ENCODE peak calls at places on chromosomes 5 and 9, in four cellular contexts. One of them, this sample, is unnamed.

GRCh38 chr9:134858051-134858841 is 22.4 kb upstream of the FCN2 start:
- DNase-seq in A673: peak; percentile 8
- DNase-seq in MM.1S: no peak
- DNase-seq in PC-3: peak; percentile 50
- DNase-seq in this sample: peak; percentile 18

GRCh38 chr9:134492721-134493470 is 148.7 kb upstream of the COL5A1 start:
- DNase-seq in A673: no peak
- DNase-seq in MM.1S: no peak
- DNase-seq in PC-3: no peak
- DNase-seq in this sample: no peak

GRCh38 chr5:72388652-72389051 is 68.5 kb downstream of the PTCD2 start:
- DNase-seq in A673: no peak
- DNase-seq in MM.1S: no peak
- DNase-seq in PC-3: no peak
- DNase-seq in this sample: no peak

GRCh38 chr5:125485003-125485641 is 738.7 kb upstream of the ZNF608 start:
- DNase-seq in A673: peak; percentile 99
- DNase-seq in MM.1S: no peak
- DNase-seq in PC-3: peak; percentile 87
- DNase-seq in this sample: peak; percentile 100

GRCh38 chr5:6228257-6229250 is 149.8 kb downstream of the MED10 start:
- DNase-seq in A673: no peak
- DNase-seq in MM.1S: no peak
- DNase-seq in PC-3: peak; percentile 98
- DNase-seq in this sample: no peak

GRCh38 chr9:113895526-113895925 is 19.4 kb downstream of the ZNF618 start:
- DNase-seq in A673: peak; percentile 47
- DNase-seq in MM.1S: no peak
- DNase-seq in PC-3: no peak
- DNase-seq in this sample: peak; percentile 59

GRCh38 chr5:9302228-9302627 is 243.6 kb downstream of the SEMA5A start:
- DNase-seq in A673: no peak
- DNase-seq in MM.1S: no peak
- DNase-seq in PC-3: peak; percentile 35
- DNase-seq in this sample: peak; percentile 26

GRCh38 chr5:75324791-75325190 is 12.2 kb upstream of the HMGCR start:
- DNase-seq in A673: no peak
- DNase-seq in MM.1S: no peak
- DNase-seq in PC-3: no peak
- DNase-seq in this sample: no peak

GRCh38 chr5:179254638-179255271 is 90.5 kb downstream of the ADAMTS2 start:
- DNase-seq in A673: no peak
- DNase-seq in MM.1S: no peak
- DNase-seq in PC-3: no peak
- DNase-seq in this sample: no peak

GRCh38 chr5:141508440-141508807 is 19.5 kb downstream of the PCDHGC5 start:
- DNase-seq in A673: no peak
- DNase-seq in MM.1S: no peak
- DNase-seq in PC-3: no peak
- DNase-seq in this sample: peak; percentile 44
- H3K4me3 ChIP-seq in A673: peak overlapping the region; percentile 18
- H3K4me3 ChIP-seq in MM.1S: peak overlapping the region; percentile 20
- H3K4me3 ChIP-seq in PC-3: peak overlapping the region; percentile 57
- H3K4me3 ChIP-seq in this sample: peak overlapping the region; percentile 3

DNA sequence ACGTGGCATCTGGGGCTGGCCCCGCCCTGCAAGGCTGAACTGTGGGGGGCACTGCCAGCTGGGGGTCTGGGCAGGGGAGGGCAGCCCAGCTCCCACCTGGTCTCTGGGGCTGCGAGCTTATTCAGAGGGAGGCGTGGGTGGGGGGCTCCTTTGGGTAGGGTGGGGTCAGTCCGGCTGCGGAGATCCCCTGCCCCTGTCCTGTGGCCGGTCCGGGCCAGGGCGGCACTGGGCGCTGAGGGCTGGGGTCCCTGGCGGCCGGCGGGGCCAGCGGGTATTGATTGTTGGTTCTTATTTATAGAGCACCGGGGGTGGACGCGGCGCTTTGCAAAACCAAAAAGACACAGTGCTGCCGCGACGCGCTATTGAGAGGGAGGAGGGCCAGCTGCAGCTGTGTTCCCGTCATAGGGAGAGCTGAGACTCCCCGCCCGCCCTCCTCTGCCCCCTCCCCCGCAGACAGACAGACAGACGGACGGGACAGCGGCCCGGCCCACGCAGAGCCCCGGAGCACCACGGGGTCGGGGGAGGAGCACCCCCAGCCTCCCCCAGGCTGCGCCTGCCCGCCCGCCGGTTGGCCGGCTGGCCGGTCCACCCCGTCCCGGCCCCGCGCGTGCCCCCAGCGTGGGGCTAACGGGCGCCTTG is 2.6 kb downstream of the LRRC26 start:
- DNase-seq in A673: no peak
- DNase-seq in MM.1S: no peak
- DNase-seq in PC-3: no peak
- DNase-seq in this sample: no peak
- TF ChIP-seq EZH2 in A673: no peak
- TF ChIP-seq EZH2 in MM.1S: no peak
- TF ChIP-seq EZH2 in PC-3: no peak
- TF ChIP-seq EZH2 in this sample: no peak

GRCh38 chr5:112703866-112704820 is 33.5 kb upstream of the APC start:
- DNase-seq in A673: no peak
- DNase-seq in MM.1S: no peak
- DNase-seq in PC-3: peak; percentile 11
- DNase-seq in this sample: peak; percentile 59

GRCh38 chr5:112710896-112711295 is 26.8 kb upstream of the APC start:
- DNase-seq in A673: no peak
- DNase-seq in MM.1S: no peak
- DNase-seq in PC-3: no peak
- DNase-seq in this sample: no peak

GRCh38 chr5:112709416-112709815 is 28.3 kb upstream of the APC start:
- DNase-seq in A673: no peak
- DNase-seq in MM.1S: no peak
- DNase-seq in PC-3: no peak
- DNase-seq in this sample: peak; percentile 17

GRCh38 chr5:112706446-112707016 is 31.2 kb upstream of the APC start:
- DNase-seq in A673: no peak
- DNase-seq in MM.1S: no peak
- DNase-seq in PC-3: no peak
- DNase-seq in this sample: no peak

GRCh38 chr5:112707187-112708179 is 30.2 kb upstream of the APC start:
- DNase-seq in A673: peak; percentile 99
- DNase-seq in MM.1S: peak; percentile 99
- DNase-seq in PC-3: peak; percentile 94
- DNase-seq in this sample: peak; percentile 95
- TF ChIP-seq CTCF in A673: no peak
- TF ChIP-seq CTCF in MM.1S: no peak
- TF ChIP-seq CTCF in PC-3: no peak
- TF ChIP-seq CTCF in this sample: no peak

GRCh38 chr9:137253717-137254623 is 1.2 kb upstream of the NELFB start:
- DNase-seq in A673: peak; percentile 60
- DNase-seq in MM.1S: no peak
- DNase-seq in PC-3: no peak
- DNase-seq in this sample: no peak

GRCh38 chr9:137251194-137251461 is at the start of gene STPG3:
- DNase-seq in A673: no peak
- DNase-seq in MM.1S: no peak
- DNase-seq in PC-3: no peak
- DNase-seq in this sample: no peak

GRCh38 chr9:137251490-137252268 is 593 bp downstream of the STPG3 start:
- DNase-seq in A673: no peak
- DNase-seq in MM.1S: no peak
- DNase-seq in PC-3: no peak
- DNase-seq in this sample: no peak

GRCh38 chr9:137254624-137255447 is at the start of gene NELFB:
- DNase-seq in A673: peak; percentile 93
- DNase-seq in MM.1S: peak; percentile 89
- DNase-seq in PC-3: peak; percentile 84
- DNase-seq in this sample: peak; percentile 77

GRCh38 chr9:137252555-137253506 is 1.7 kb downstream of the STPG3 start:
- DNase-seq in A673: no peak
- DNase-seq in MM.1S: no peak
- DNase-seq in PC-3: no peak
- DNase-seq in this sample: no peak
- H3K4me3 ChIP-seq in A673: no peak overlapping the region
- H3K4me3 ChIP-seq in MM.1S: no peak overlapping the region
- H3K4me3 ChIP-seq in PC-3: no peak overlapping the region
- H3K4me3 ChIP-seq in this sample: no peak overlapping the region

DNA sequence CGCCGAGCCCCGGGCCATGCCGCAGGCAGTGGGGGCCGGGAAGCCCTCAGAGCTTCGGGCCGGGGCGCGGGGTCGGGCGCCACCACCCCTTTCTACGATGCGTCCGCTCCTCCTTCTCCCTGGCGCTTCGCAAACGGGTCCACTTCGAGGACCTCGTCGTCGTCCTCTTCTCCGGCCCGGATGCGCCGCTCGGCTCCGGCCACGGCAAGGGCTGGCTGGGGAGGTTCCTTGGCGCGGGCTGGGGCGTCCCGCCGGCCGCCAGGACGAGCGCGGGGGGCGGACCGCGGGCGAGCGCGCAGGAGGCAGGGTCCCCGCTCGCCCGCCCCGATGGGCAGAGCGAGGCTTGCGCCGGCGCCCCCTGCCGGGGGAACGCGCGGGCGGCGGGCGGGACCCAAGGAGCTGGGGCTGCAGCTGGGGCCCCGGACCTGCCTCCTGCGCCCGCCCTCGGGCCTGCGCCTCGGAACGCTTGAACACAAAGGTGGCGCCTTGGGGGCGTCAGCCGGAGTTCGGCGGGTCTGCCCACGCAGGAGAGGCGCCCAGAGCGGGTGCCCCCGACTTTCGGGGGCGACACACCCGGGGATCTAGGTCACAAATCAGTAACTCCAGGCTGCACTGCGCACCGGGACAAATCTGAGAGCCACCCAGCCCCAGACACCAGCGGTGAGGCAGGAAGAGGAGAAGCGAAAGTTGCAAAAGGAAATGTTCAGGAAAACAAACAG is at the start of gene ROR2:
- DNase-seq in A673: peak; percentile 88
- DNase-seq in MM.1S: peak; percentile 87
- DNase-seq in PC-3: peak; percentile 21
- DNase-seq in this sample: peak; percentile 70
- TF ChIP-seq EZH2 in A673: no peak
- TF ChIP-seq EZH2 in MM.1S: no peak
- TF ChIP-seq EZH2 in PC-3: no peak
- TF ChIP-seq EZH2 in this sample: peak; percentile 67